ENCODE peak calls at places on chromosomes 13 and 19, in four cellular contexts. W is K562; I is activated T-cell treated with anti-CD3 and anti-CD28 coated beads, Interleukin-2, amount 50 U/mL, for 72 hours; M is stimulated activated naive CD8-positive, alpha-beta T cell treated with anti-CD3 and anti-CD28 coated beads, Interleukin-15, Interleukin-2, amounts not matched to agents 100 U/mL and 50 U/mL, for 24 hours. Y is an unnamed sample.

GRCh38 chr19:32977269-32977668 is 5.2 kb downstream of the FAAP24 start:
- ATAC-seq in W (no peak), I (no peak), M (no peak), Y (no peak)

GRCh38 chr19:42255766-42256750 is 1.1 kb upstream of the ERF start:
- ATAC-seq in I (no peak), W (no peak), M (no peak), Y (no peak)

GRCh38 chr13:39044536-39044935 is 6.3 kb downstream of the NHLRC3 start:
- ATAC-seq in M (no peak), I (no peak), W (no peak), Y (no peak)

GRCh38 chr19:32919365-32919764 is 49.8 kb upstream of the SLC7A9 start:
- ATAC-seq in W (no peak), I (no peak), M (no peak), Y (no peak)

GRCh38 chr13:36358352-36358751 is 12.2 kb upstream of the SPART start:
- ATAC-seq in M (no peak), I (no peak), W (no peak), Y (no peak)

GRCh38 chr19:39299404-39299803 is 3.2 kb downstream of the IFNL1 start:
- ATAC-seq in M (peak; percentile 26), I (peak; percentile 70), W (no peak), Y (no peak)

GRCh38 chr19:38004505-38005223 is 97.7 kb downstream of the SIPA1L3 start:
- ATAC-seq in M (peak; percentile 24), I (peak; percentile 37), W (peak; percentile 97), Y (peak; percentile 87)

GRCh38 chr19:27974082-27974513 is 1238.9 kb downstream of the UQCRFS1 start:
- ATAC-seq in W (peak; percentile 73), I (no peak), M (no peak), Y (no peak)

GRCh38 chr19:14555918-14556661 is 15.8 kb downstream of the NDUFB7 start:
- ATAC-seq in M (no peak), I (peak; percentile 65), W (peak; percentile 43), Y (no peak)

GRCh38 chr19:49064029-49064629 is 489 bp downstream of the NTF4 start:
- ATAC-seq in I (no peak), M (no peak), W (no peak), Y (no peak)

GRCh38 chr19:784541-784940 is 12.7 kb upstream of the PTBP1 start:
- ATAC-seq in I (no peak), M (no peak), W (no peak), Y (no peak)

GRCh38 chr13:33636955-33637670 is 180.8 kb upstream of the RFC3 start:
- ATAC-seq in M (peak; percentile 53), W (no peak), I (peak; percentile 38), Y (no peak)

GRCh38 chr19:54084410-54084809 is 3.2 kb upstream of the TARM1 start:
- ATAC-seq in W (no peak), M (no peak), I (no peak), Y (no peak)

GRCh38 chr13:71254384-71254783 is 612.6 kb downstream of the DACH1 start:
- ATAC-seq in W (no peak), I (no peak), M (no peak), Y (no peak)

GRCh38 chr13:41809962-41810361 is 150.9 kb downstream of the VWA8 start:
- ATAC-seq in W (no peak), M (no peak), I (no peak), Y (peak; percentile 64)

GRCh38 chr19:46907880-46908279 is 47.1 kb downstream of the ARHGAP35 start:
- ATAC-seq in W (no peak), I (no peak), M (no peak), Y (no peak)

GRCh38 chr13:58852076-58852475 is 1220.5 kb downstream of the PCDH17 start:
- ATAC-seq in M (no peak), I (no peak), W (no peak), Y (no peak)

GRCh38 chr13:108985166-108985565 is 355.8 kb downstream of the MYO16 start:
- ATAC-seq in W (no peak), I (no peak), M (no peak), Y (no peak)

GRCh38 chr13:98923641-98924397 is 54.0 kb downstream of the DOCK9 start:
- ATAC-seq in M (no peak), W (no peak), I (no peak), Y (no peak)

GRCh38 chr19:42115705-42116104 is 16.5 kb downstream of the POU2F2 start:
- ATAC-seq in I (no peak), M (no peak), W (no peak), Y (peak; percentile 41)

GRCh38 chr19:10299545-10300458 is 9.8 kb downstream of the ZGLP1 start:
- ATAC-seq in I (no peak), W (peak; percentile 89), M (no peak), Y (peak; percentile 42)

GRCh38 chr19:18869231-18869575 is 26.8 kb downstream of the CERS1 start:
- ATAC-seq in M (no peak), W (no peak), I (no peak), Y (no peak)

GRCh38 chr13:39836038-39836437 is 180.6 kb downstream of the COG6 start:
- ATAC-seq in M (no peak), W (no peak), I (peak; percentile 36), Y (no peak)

GRCh38 chr13:97977982-97978381 is 24.5 kb downstream of the IPO5 start:
- ATAC-seq in M (no peak), W (no peak), I (no peak), Y (no peak)

GRCh38 chr13:31663880-31664585 is 75.3 kb upstream of the RXFP2 start:
- ATAC-seq in I (no peak), M (no peak), W (no peak), Y (no peak)

GRCh38 chr19:2149980-2150793 is 1.2 kb downstream of the AP3D1 start:
- ATAC-seq in M (no peak), I (no peak), W (peak; percentile 3), Y (no peak)

GRCh38 chr19:2469102-2469914 is 6.6 kb upstream of the GADD45B start:
- ATAC-seq in I (peak; percentile 87), M (peak; percentile 80), W (peak; percentile 63), Y (peak; percentile 71)

GRCh38 chr19:40908981-40909380 is 26.9 kb upstream of the CYP2A7 start:
- ATAC-seq in W (peak; percentile 77), I (no peak), M (no peak), Y (no peak)

GRCh38 chr19:52336976-52337375 is 933 bp downstream of the ZNF610 start:
- ATAC-seq in I (no peak), M (no peak), W (no peak), Y (no peak)

GRCh38 chr19:5230730-5231555 is 109.7 kb downstream of the PTPRS start:
- ATAC-seq in W (no peak), I (no peak), M (no peak), Y (no peak)

GRCh38 chr13:113950451-113951245 is 23.2 kb downstream of the C13orf46 start:
- ATAC-seq in I (peak; percentile 36), M (peak; percentile 36), W (peak; percentile 38), Y (peak; percentile 56)

GRCh38 chr13:113220877-113221276 is 11.5 kb downstream of the CUL4A start:
- ATAC-seq in M (no peak), I (no peak), W (no peak), Y (no peak)

GRCh38 chr19:7729831-7730285 is 2.1 kb downstream of the CLEC4G start:
- ATAC-seq in M (no peak), I (no peak), W (no peak), Y (peak; percentile 50)

GRCh38 chr19:16461630-16462051 is 10.1 kb downstream of the EPS15L1 start:
- ATAC-seq in W (no peak), I (no peak), M (no peak), Y (no peak)

GRCh38 chr13:68550330-68550729 is 1320.2 kb upstream of the PCDH9 start:
- ATAC-seq in M (no peak), W (no peak), I (no peak), Y (peak; percentile 66)

GRCh38 chr13:97141564-97142005 is 80.5 kb upstream of the MBNL2 start:
- ATAC-seq in M (peak; percentile 82), I (peak; percentile 100), W (peak; percentile 96), Y (peak; percentile 39)

GRCh38 chr13:88097541-88097940 is 426.4 kb downstream of the SLITRK5 start:
- ATAC-seq in W (no peak), I (no peak), M (no peak), Y (no peak)

GRCh38 chr19:1136201-1136600 is 32.4 kb downstream of the GPX4 start:
- ATAC-seq in W (no peak), M (no peak), I (no peak), Y (no peak)